ENCODE peak calls at places on chromosome 6, in nine cellular contexts. One of them, this sample, is unnamed.

GRCh38 chr6:144033816-144034540 is 25.9 kb upstream of the PLAGL1 start:
- DNase-seq in stimulated activated CD8-positive, alpha-beta memory T cell treated with anti-CD3 and anti-CD28 coated beads, Interleukin-2, amount 100 ng/mL, for 1 hour: no peak
- DNase-seq in stimulated activated CD4-positive, alpha-beta T cell treated with anti-CD3 and anti-CD28 coated beads, Interleukin-1b, Interleukin-23, amount 100 ng/mL, for 24 hours: no peak
- DNase-seq in endothelial cell: no peak
- DNase-seq in choroid plexus epithelial cell: peak
- DNase-seq in GDM1: no peak
- DNase-seq in midbrain: no peak
- DNase-seq in ACHN: peak
- DNase-seq in NCI-H446 treated with DMSO at 0.1 percent for 48 hours: no peak
- DNase-seq in this sample: no peak

GRCh38 chr6:101401792-101402617 is 8.5 kb downstream of the GRIK2 start:
- DNase-seq in stimulated activated CD8-positive, alpha-beta memory T cell treated with anti-CD3 and anti-CD28 coated beads, Interleukin-2, amount 100 ng/mL, for 1 hour: no peak
- DNase-seq in stimulated activated CD4-positive, alpha-beta T cell treated with anti-CD3 and anti-CD28 coated beads, Interleukin-1b, Interleukin-23, amount 100 ng/mL, for 24 hours: no peak
- DNase-seq in endothelial cell: peak
- DNase-seq in choroid plexus epithelial cell: no peak
- DNase-seq in GDM1: no peak
- DNase-seq in midbrain: peak
- DNase-seq in ACHN: no peak
- DNase-seq in NCI-H446 treated with DMSO at 0.1 percent for 48 hours: no peak
- DNase-seq in this sample: no peak

GRCh38 chr6:135633573-135633972 is 136.0 kb upstream of the AHI1 start:
- DNase-seq in stimulated activated CD8-positive, alpha-beta memory T cell treated with anti-CD3 and anti-CD28 coated beads, Interleukin-2, amount 100 ng/mL, for 1 hour: no peak
- DNase-seq in stimulated activated CD4-positive, alpha-beta T cell treated with anti-CD3 and anti-CD28 coated beads, Interleukin-1b, Interleukin-23, amount 100 ng/mL, for 24 hours: no peak
- DNase-seq in endothelial cell: no peak
- DNase-seq in choroid plexus epithelial cell: no peak
- DNase-seq in GDM1: no peak
- DNase-seq in midbrain: no peak
- DNase-seq in ACHN: no peak
- DNase-seq in NCI-H446 treated with DMSO at 0.1 percent for 48 hours: peak
- DNase-seq in this sample: no peak

GRCh38 chr6:83055366-83055964 is 10.2 kb downstream of the UBE3D start:
- DNase-seq in stimulated activated CD8-positive, alpha-beta memory T cell treated with anti-CD3 and anti-CD28 coated beads, Interleukin-2, amount 100 ng/mL, for 1 hour: no peak
- DNase-seq in stimulated activated CD4-positive, alpha-beta T cell treated with anti-CD3 and anti-CD28 coated beads, Interleukin-1b, Interleukin-23, amount 100 ng/mL, for 24 hours: no peak
- DNase-seq in endothelial cell: peak
- DNase-seq in choroid plexus epithelial cell: peak
- DNase-seq in GDM1: no peak
- DNase-seq in midbrain: peak
- DNase-seq in ACHN: peak
- DNase-seq in NCI-H446 treated with DMSO at 0.1 percent for 48 hours: no peak
- DNase-seq in this sample: peak

GRCh38 chr6:43977404-43978111 is 149.7 kb downstream of the MRPL14 start:
- DNase-seq in stimulated activated CD8-positive, alpha-beta memory T cell treated with anti-CD3 and anti-CD28 coated beads, Interleukin-2, amount 100 ng/mL, for 1 hour: no peak
- DNase-seq in stimulated activated CD4-positive, alpha-beta T cell treated with anti-CD3 and anti-CD28 coated beads, Interleukin-1b, Interleukin-23, amount 100 ng/mL, for 24 hours: no peak
- DNase-seq in endothelial cell: no peak
- DNase-seq in choroid plexus epithelial cell: no peak
- DNase-seq in GDM1: no peak
- DNase-seq in midbrain: no peak
- DNase-seq in ACHN: no peak
- DNase-seq in NCI-H446 treated with DMSO at 0.1 percent for 48 hours: no peak
- DNase-seq in this sample: no peak

GRCh38 chr6:37239950-37240713 is 17.4 kb upstream of the TBC1D22B start:
- DNase-seq in stimulated activated CD8-positive, alpha-beta memory T cell treated with anti-CD3 and anti-CD28 coated beads, Interleukin-2, amount 100 ng/mL, for 1 hour: peak
- DNase-seq in stimulated activated CD4-positive, alpha-beta T cell treated with anti-CD3 and anti-CD28 coated beads, Interleukin-1b, Interleukin-23, amount 100 ng/mL, for 24 hours: peak
- DNase-seq in endothelial cell: no peak
- DNase-seq in choroid plexus epithelial cell: peak
- DNase-seq in GDM1: peak
- DNase-seq in midbrain: peak
- DNase-seq in ACHN: peak
- DNase-seq in NCI-H446 treated with DMSO at 0.1 percent for 48 hours: peak
- DNase-seq in this sample: peak

GRCh38 chr6:127949251-127949650 is 48.4 kb upstream of the THEMIS start:
- DNase-seq in stimulated activated CD8-positive, alpha-beta memory T cell treated with anti-CD3 and anti-CD28 coated beads, Interleukin-2, amount 100 ng/mL, for 1 hour: no peak
- DNase-seq in stimulated activated CD4-positive, alpha-beta T cell treated with anti-CD3 and anti-CD28 coated beads, Interleukin-1b, Interleukin-23, amount 100 ng/mL, for 24 hours: no peak
- DNase-seq in endothelial cell: no peak
- DNase-seq in choroid plexus epithelial cell: no peak
- DNase-seq in GDM1: no peak
- DNase-seq in midbrain: no peak
- DNase-seq in ACHN: no peak
- DNase-seq in NCI-H446 treated with DMSO at 0.1 percent for 48 hours: no peak
- DNase-seq in this sample: no peak

GRCh38 chr6:144534123-144534676 is 249.1 kb downstream of the UTRN start:
- DNase-seq in stimulated activated CD8-positive, alpha-beta memory T cell treated with anti-CD3 and anti-CD28 coated beads, Interleukin-2, amount 100 ng/mL, for 1 hour: no peak
- DNase-seq in stimulated activated CD4-positive, alpha-beta T cell treated with anti-CD3 and anti-CD28 coated beads, Interleukin-1b, Interleukin-23, amount 100 ng/mL, for 24 hours: no peak
- DNase-seq in endothelial cell: no peak
- DNase-seq in choroid plexus epithelial cell: no peak
- DNase-seq in GDM1: no peak
- DNase-seq in midbrain: no peak
- DNase-seq in ACHN: no peak
- DNase-seq in NCI-H446 treated with DMSO at 0.1 percent for 48 hours: no peak
- DNase-seq in this sample: no peak

GRCh38 chr6:167968091-167968490 is 29.4 kb upstream of the KIF25 start:
- DNase-seq in stimulated activated CD8-positive, alpha-beta memory T cell treated with anti-CD3 and anti-CD28 coated beads, Interleukin-2, amount 100 ng/mL, for 1 hour: no peak
- DNase-seq in stimulated activated CD4-positive, alpha-beta T cell treated with anti-CD3 and anti-CD28 coated beads, Interleukin-1b, Interleukin-23, amount 100 ng/mL, for 24 hours: peak
- DNase-seq in endothelial cell: peak
- DNase-seq in choroid plexus epithelial cell: peak
- DNase-seq in GDM1: no peak
- DNase-seq in midbrain: no peak
- DNase-seq in ACHN: peak
- DNase-seq in NCI-H446 treated with DMSO at 0.1 percent for 48 hours: no peak
- DNase-seq in this sample: peak